ENCODE peak calls at places on chromosomes 16 and 17, in five cellular contexts. One of them, this sample, is unnamed.

GRCh38 chr17:75617218-75617617 is 16.0 kb upstream of the SMIM5 start:
- DNase-seq in T-helper 22 cell: no peak
- DNase-seq in activated naive CD4-positive, alpha-beta T cell treated with anti-CD3 and anti-CD28 coated beads for 36 hours: no peak
- DNase-seq in activated CD4-positive, alpha-beta T cell treated with anti-CD3 and anti-CD28 coated beads, Interleukin-2, amount 10 ng/mL, durations not matched to agents 7 days and 5 days: no peak
- DNase-seq in fibroblast of the aortic adventitia: no peak
- DNase-seq in this sample: no peak

GRCh38 chr16:65414284-65414984 is 292.6 kb upstream of the CDH11 start:
- DNase-seq in activated CD4-positive, alpha-beta T cell treated with anti-CD3 and anti-CD28 coated beads, Interleukin-2, amount 10 ng/mL, durations not matched to agents 7 days and 5 days: no peak
- DNase-seq in activated naive CD4-positive, alpha-beta T cell treated with anti-CD3 and anti-CD28 coated beads for 36 hours: no peak
- DNase-seq in fibroblast of the aortic adventitia: peak
- DNase-seq in T-helper 22 cell: no peak
- DNase-seq in this sample: peak

GRCh38 chr17:81589612-81590011 is 37.5 kb upstream of the FAAP100 start:
- DNase-seq in activated naive CD4-positive, alpha-beta T cell treated with anti-CD3 and anti-CD28 coated beads for 36 hours: no peak
- DNase-seq in activated CD4-positive, alpha-beta T cell treated with anti-CD3 and anti-CD28 coated beads, Interleukin-2, amount 10 ng/mL, durations not matched to agents 7 days and 5 days: no peak
- DNase-seq in T-helper 22 cell: no peak
- DNase-seq in fibroblast of the aortic adventitia: no peak
- DNase-seq in this sample: no peak

GRCh38 chr16:78773316-78773715 is 673.9 kb downstream of the WWOX start:
- DNase-seq in activated naive CD4-positive, alpha-beta T cell treated with anti-CD3 and anti-CD28 coated beads for 36 hours: no peak
- DNase-seq in fibroblast of the aortic adventitia: no peak
- DNase-seq in T-helper 22 cell: no peak
- DNase-seq in activated CD4-positive, alpha-beta T cell treated with anti-CD3 and anti-CD28 coated beads, Interleukin-2, amount 10 ng/mL, durations not matched to agents 7 days and 5 days: no peak
- DNase-seq in this sample: no peak

GRCh38 chr17:4506180-4506814 is 7.6 kb downstream of the SPNS2 start:
- DNase-seq in fibroblast of the aortic adventitia: no peak
- DNase-seq in activated naive CD4-positive, alpha-beta T cell treated with anti-CD3 and anti-CD28 coated beads for 36 hours: no peak
- DNase-seq in T-helper 22 cell: no peak
- DNase-seq in activated CD4-positive, alpha-beta T cell treated with anti-CD3 and anti-CD28 coated beads, Interleukin-2, amount 10 ng/mL, durations not matched to agents 7 days and 5 days: no peak
- DNase-seq in this sample: no peak

GRCh38 chr17:2853722-2854580 is 57.7 kb downstream of the RAP1GAP2 start:
- DNase-seq in T-helper 22 cell: peak
- DNase-seq in activated naive CD4-positive, alpha-beta T cell treated with anti-CD3 and anti-CD28 coated beads for 36 hours: peak
- DNase-seq in fibroblast of the aortic adventitia: no peak
- DNase-seq in activated CD4-positive, alpha-beta T cell treated with anti-CD3 and anti-CD28 coated beads, Interleukin-2, amount 10 ng/mL, durations not matched to agents 7 days and 5 days: peak
- DNase-seq in this sample: no peak

GRCh38 chr16:4660454-4661007 is 32.8 kb upstream of the NUDT16L1 start:
- DNase-seq in activated CD4-positive, alpha-beta T cell treated with anti-CD3 and anti-CD28 coated beads, Interleukin-2, amount 10 ng/mL, durations not matched to agents 7 days and 5 days: peak
- DNase-seq in T-helper 22 cell: peak
- DNase-seq in fibroblast of the aortic adventitia: peak
- DNase-seq in activated naive CD4-positive, alpha-beta T cell treated with anti-CD3 and anti-CD28 coated beads for 36 hours: peak
- DNase-seq in this sample: no peak

GRCh38 chr17:58969156-58969555 is 137.5 kb downstream of the TRIM37 start:
- DNase-seq in T-helper 22 cell: no peak
- DNase-seq in fibroblast of the aortic adventitia: no peak
- DNase-seq in activated CD4-positive, alpha-beta T cell treated with anti-CD3 and anti-CD28 coated beads, Interleukin-2, amount 10 ng/mL, durations not matched to agents 7 days and 5 days: no peak
- DNase-seq in activated naive CD4-positive, alpha-beta T cell treated with anti-CD3 and anti-CD28 coated beads for 36 hours: no peak
- DNase-seq in this sample: no peak

GRCh38 chr17:6297960-6298359 is 137.0 kb downstream of the AIPL1 start:
- DNase-seq in activated CD4-positive, alpha-beta T cell treated with anti-CD3 and anti-CD28 coated beads, Interleukin-2, amount 10 ng/mL, durations not matched to agents 7 days and 5 days: no peak
- DNase-seq in activated naive CD4-positive, alpha-beta T cell treated with anti-CD3 and anti-CD28 coated beads for 36 hours: no peak
- DNase-seq in T-helper 22 cell: no peak
- DNase-seq in fibroblast of the aortic adventitia: no peak
- DNase-seq in this sample: no peak

GRCh38 chr16:5575846-5576245 is 478.3 kb upstream of the EEF2KMT start:
- DNase-seq in T-helper 22 cell: no peak
- DNase-seq in activated naive CD4-positive, alpha-beta T cell treated with anti-CD3 and anti-CD28 coated beads for 36 hours: no peak
- DNase-seq in activated CD4-positive, alpha-beta T cell treated with anti-CD3 and anti-CD28 coated beads, Interleukin-2, amount 10 ng/mL, durations not matched to agents 7 days and 5 days: no peak
- DNase-seq in fibroblast of the aortic adventitia: no peak
- DNase-seq in this sample: no peak

GRCh38 chr17:34665803-34666763 is 86.7 kb downstream of the TMEM132E start:
- DNase-seq in activated CD4-positive, alpha-beta T cell treated with anti-CD3 and anti-CD28 coated beads, Interleukin-2, amount 10 ng/mL, durations not matched to agents 7 days and 5 days: no peak
- DNase-seq in fibroblast of the aortic adventitia: no peak
- DNase-seq in T-helper 22 cell: no peak
- DNase-seq in activated naive CD4-positive, alpha-beta T cell treated with anti-CD3 and anti-CD28 coated beads for 36 hours: no peak
- DNase-seq in this sample: no peak

GRCh38 chr17:82299452-82299851 is 18.0 kb downstream of the CD7 start:
- DNase-seq in T-helper 22 cell: no peak
- DNase-seq in activated naive CD4-positive, alpha-beta T cell treated with anti-CD3 and anti-CD28 coated beads for 36 hours: peak
- DNase-seq in activated CD4-positive, alpha-beta T cell treated with anti-CD3 and anti-CD28 coated beads, Interleukin-2, amount 10 ng/mL, durations not matched to agents 7 days and 5 days: peak
- DNase-seq in fibroblast of the aortic adventitia: no peak
- DNase-seq in this sample: no peak

GRCh38 chr16:47204736-47205499 is 61.2 kb upstream of the NETO2 start:
- DNase-seq in activated CD4-positive, alpha-beta T cell treated with anti-CD3 and anti-CD28 coated beads, Interleukin-2, amount 10 ng/mL, durations not matched to agents 7 days and 5 days: no peak
- DNase-seq in T-helper 22 cell: no peak
- DNase-seq in fibroblast of the aortic adventitia: no peak
- DNase-seq in activated naive CD4-positive, alpha-beta T cell treated with anti-CD3 and anti-CD28 coated beads for 36 hours: no peak
- DNase-seq in this sample: no peak

GRCh38 chr17:43917348-43918025 is 10.2 kb upstream of the MPP2 start:
- DNase-seq in T-helper 22 cell: peak
- DNase-seq in activated CD4-positive, alpha-beta T cell treated with anti-CD3 and anti-CD28 coated beads, Interleukin-2, amount 10 ng/mL, durations not matched to agents 7 days and 5 days: peak
- DNase-seq in fibroblast of the aortic adventitia: peak
- DNase-seq in activated naive CD4-positive, alpha-beta T cell treated with anti-CD3 and anti-CD28 coated beads for 36 hours: peak
- DNase-seq in this sample: no peak

GRCh38 chr16:56425439-56425832 is at the start of gene AMFR:
- DNase-seq in fibroblast of the aortic adventitia: peak
- DNase-seq in activated CD4-positive, alpha-beta T cell treated with anti-CD3 and anti-CD28 coated beads, Interleukin-2, amount 10 ng/mL, durations not matched to agents 7 days and 5 days: peak
- DNase-seq in T-helper 22 cell: peak
- DNase-seq in activated naive CD4-positive, alpha-beta T cell treated with anti-CD3 and anti-CD28 coated beads for 36 hours: peak
- DNase-seq in this sample: peak

GRCh38 chr17:1773755-1774181 is 11.9 kb downstream of the SERPINF1 start:
- DNase-seq in activated naive CD4-positive, alpha-beta T cell treated with anti-CD3 and anti-CD28 coated beads for 36 hours: no peak
- DNase-seq in T-helper 22 cell: no peak
- DNase-seq in fibroblast of the aortic adventitia: peak
- DNase-seq in activated CD4-positive, alpha-beta T cell treated with anti-CD3 and anti-CD28 coated beads, Interleukin-2, amount 10 ng/mL, durations not matched to agents 7 days and 5 days: no peak
- DNase-seq in this sample: no peak